ENCODE peak calls at places on chromosomes 1 and 21, in six cellular contexts. O is type B pancreatic cell, E is endothelial cell, G is GM13976, W is AG04450, U is upper lobe of right lung. V is an unnamed sample.

GRCh38 chr1:169044296-169044695 is 62.2 kb upstream of the ATP1B1 start:
- DNase-seq in U (no peak), O (no peak), E (no peak), G (peak), W (no peak), V (no peak)

GRCh38 chr1:102365074-102365473 is 368.3 kb upstream of the OLFM3 start:
- DNase-seq in U (no peak), E (no peak), G (no peak), W (no peak), O (no peak), V (no peak)

GRCh38 chr1:244603498-244603897 is 49.4 kb upstream of the DESI2 start:
- DNase-seq in O (no peak), E (no peak), U (no peak), W (no peak), G (peak), V (no peak)

GRCh38 chr1:162191396-162192322 is 122.2 kb downstream of the NOS1AP start:
- DNase-seq in E (peak), U (no peak), G (no peak), O (no peak), W (no peak), V (no peak)

GRCh38 chr1:109677459-109677858 is 9.6 kb downstream of the GSTM2 start:
- DNase-seq in W (no peak), U (no peak), E (no peak), G (no peak), O (no peak), V (no peak)

GRCh38 chr1:119160435-119160834 is 20.0 kb upstream of the WARS2 start:
- DNase-seq in G (no peak), U (no peak), O (no peak), E (no peak), W (no peak), V (peak)

GRCh38 chr1:204889681-204890373 is 19.2 kb downstream of the NFASC start:
- DNase-seq in G (no peak), O (no peak), E (no peak), U (no peak), W (no peak), V (no peak)

GRCh38 chr21:37224861-37225260 is 42.3 kb downstream of the VPS26C start:
- DNase-seq in G (no peak), O (no peak), W (no peak), U (no peak), E (no peak), V (no peak)

GRCh38 chr1:23402286-23403037 is 22.1 kb downstream of the TCEA3 start:
- DNase-seq in U (no peak), G (no peak), O (no peak), W (no peak), E (no peak), V (no peak)

GRCh38 chr1:229835226-229835625 is 209.2 kb downstream of the URB2 start:
- DNase-seq in G (no peak), E (no peak), W (no peak), O (no peak), U (no peak), V (no peak)

GRCh38 chr21:36985761-36986594 is 19.5 kb upstream of the HLCS start:
- DNase-seq in E (no peak), U (no peak), G (no peak), W (no peak), O (no peak), V (no peak)

GRCh38 chr1:172278478-172278877 is 142.0 kb upstream of the C1orf105 start:
- DNase-seq in G (no peak), W (no peak), U (no peak), E (no peak), O (no peak), V (peak)

GRCh38 chr1:16266411-16267118 is 29.6 kb upstream of the CPLANE2 start:
- DNase-seq in G (no peak), E (no peak), W (no peak), U (no peak), O (no peak), V (no peak)

GRCh38 chr1:13807213-13807612 is 107.2 kb downstream of the PRDM2 start:
- DNase-seq in W (no peak), U (peak), G (peak), O (no peak), E (peak), V (no peak)

GRCh38 chr1:29859126-29859525 is 622.8 kb downstream of the PTPRU start:
- DNase-seq in W (no peak), G (no peak), E (no peak), O (no peak), U (no peak), V (no peak)

GRCh38 chr1:41591891-41592290 is 107.4 kb upstream of the EDN2 start:
- DNase-seq in U (no peak), E (no peak), O (no peak), W (no peak), G (no peak), V (no peak)

GRCh38 chr1:205423814-205424399 is 2.1 kb upstream of the LEMD1 start:
- DNase-seq in W (no peak), G (no peak), E (no peak), U (no peak), O (no peak), V (no peak)

GRCh38 chr1:10862743-10863335 is 66.4 kb upstream of the CASZ1 start:
- DNase-seq in E (no peak), G (no peak), U (peak), W (no peak), O (no peak), V (no peak)

GRCh38 chr1:193542668-193543067 is 356.3 kb upstream of the B3GALT2 start:
- DNase-seq in O (no peak), G (no peak), E (no peak), W (no peak), U (no peak), V (no peak)

GRCh38 chr21:15224346-15225086 is 159.7 kb upstream of the NRIP1 start:
- DNase-seq in W (peak), G (no peak), U (no peak), O (no peak), E (no peak), V (peak)

GRCh38 chr1:116854294-116854693 is 55.4 kb upstream of the PTGFRN start:
- DNase-seq in G (no peak), W (no peak), E (no peak), U (no peak), O (no peak), V (no peak)
- TF ChIP-seq CTCF in G (no peak), W (no peak), E (no peak), U (no peak), O (no peak), V (no peak)

GRCh38 chr21:45511007-45511406 is 31.2 kb downstream of the SLC19A1 start:
- DNase-seq in W (no peak), E (no peak), G (no peak), O (no peak), U (peak), V (no peak)

GRCh38 chr21:45507888-45508508 is 34.2 kb downstream of the SLC19A1 start:
- DNase-seq in W (no peak), U (peak), G (no peak), O (peak), E (no peak), V (no peak)

GRCh38 chr21:45508607-45509565 is 33.4 kb downstream of the SLC19A1 start:
- DNase-seq in U (peak), W (no peak), E (no peak), G (no peak), O (peak), V (no peak)

GRCh38 chr21:45510466-45510955 is 31.7 kb downstream of the SLC19A1 start:
- DNase-seq in U (peak), O (peak), W (no peak), G (no peak), E (no peak), V (no peak)

GRCh38 chr21:45509566-45510465 is 32.4 kb downstream of the SLC19A1 start:
- DNase-seq in O (peak), G (no peak), W (no peak), U (peak), E (no peak), V (no peak)
- TF ChIP-seq CTCF in O (peak), G (no peak), W (peak), U (no peak), E (peak), V (no peak)

DNA sequence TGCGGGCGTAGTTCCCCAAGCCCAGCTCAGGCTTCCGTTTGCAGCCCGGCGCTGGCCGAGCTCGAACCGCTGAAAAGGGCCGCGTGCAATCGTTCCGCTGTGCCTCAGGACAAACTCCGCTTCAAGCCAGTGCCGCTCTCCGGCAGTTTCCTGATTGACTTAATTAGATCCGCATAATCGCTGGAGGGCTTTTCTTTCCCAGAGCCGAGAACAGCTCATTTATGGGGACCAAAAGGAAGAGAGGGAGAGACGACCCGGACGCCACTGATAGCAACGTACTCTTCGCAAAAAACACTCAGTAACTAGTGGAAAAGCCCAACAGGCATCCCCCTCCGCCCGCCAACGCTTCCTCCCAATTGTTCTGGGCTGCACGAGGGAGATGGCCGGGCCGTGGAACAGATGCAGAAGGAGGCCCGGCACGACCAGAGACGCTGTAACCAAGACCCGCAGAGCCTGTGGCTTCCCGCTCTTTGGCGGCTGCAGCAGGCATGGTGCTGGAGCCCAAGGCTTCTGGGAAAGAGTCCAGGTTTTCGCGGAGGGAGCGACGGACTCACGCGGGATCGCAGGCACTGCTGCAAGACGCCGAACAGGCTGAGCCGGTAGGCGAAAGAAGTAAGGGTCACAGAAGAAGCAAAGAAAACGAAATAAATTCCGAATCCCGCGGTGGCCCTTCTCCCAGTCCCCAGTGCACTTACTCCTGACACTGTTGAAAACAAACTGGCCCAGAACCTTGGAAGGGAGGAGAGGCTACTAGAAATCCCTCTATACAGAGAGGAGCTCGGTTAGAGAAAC is 3.6 kb upstream of the FOXD2 start:
- DNase-seq in O (no peak), U (peak), W (peak), E (peak), G (no peak), V (no peak)
- TF ChIP-seq CTCF in O (no peak), U (no peak), W (no peak), E (no peak), G (no peak), V (no peak)

GRCh38 chr21:21232320-21232719 is 234.1 kb downstream of the NCAM2 start:
- DNase-seq in W (peak), G (no peak), E (peak), O (no peak), U (no peak), V (peak)
- TF ChIP-seq CTCF in W (peak), G (no peak), E (peak), O (peak), U (peak), V (peak)

DNA sequence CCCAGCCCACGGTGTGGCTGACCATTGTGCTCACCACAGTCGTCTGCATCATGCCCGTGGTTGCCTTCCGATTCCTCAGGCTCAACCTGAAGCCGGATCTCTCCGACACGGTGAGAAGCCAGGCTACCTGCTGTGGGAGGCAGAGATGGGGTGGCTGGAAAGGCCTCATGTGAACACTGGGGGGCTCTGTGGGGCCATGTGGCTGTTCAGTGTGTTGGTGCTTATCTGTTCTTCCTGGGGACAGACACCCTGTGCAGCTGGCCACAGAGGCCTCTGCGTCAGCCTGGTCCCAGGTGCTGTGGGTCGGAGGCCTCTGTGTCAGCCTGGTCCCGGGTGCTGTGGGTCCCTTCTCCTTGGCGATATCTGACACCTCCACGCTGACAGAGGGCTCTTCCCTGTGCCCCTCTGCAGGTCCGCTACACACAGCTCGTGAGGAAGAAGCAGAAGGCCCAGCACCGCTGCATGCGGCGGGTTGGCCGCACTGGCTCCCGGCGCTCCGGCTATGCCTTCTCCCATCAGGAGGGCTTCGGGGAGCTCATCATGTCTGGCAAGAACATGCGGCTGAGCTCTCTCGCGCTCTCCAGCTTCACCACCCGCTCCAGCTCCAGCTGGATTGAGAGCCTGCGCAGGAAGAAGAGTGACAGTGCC is 23.2 kb downstream of the ATP8B2 start:
- DNase-seq in W (no peak), G (peak), U (no peak), E (no peak), O (no peak), V (no peak)
- TF ChIP-seq CTCF in W (no peak), G (no peak), U (no peak), E (no peak), O (no peak), V (no peak)

DNA sequence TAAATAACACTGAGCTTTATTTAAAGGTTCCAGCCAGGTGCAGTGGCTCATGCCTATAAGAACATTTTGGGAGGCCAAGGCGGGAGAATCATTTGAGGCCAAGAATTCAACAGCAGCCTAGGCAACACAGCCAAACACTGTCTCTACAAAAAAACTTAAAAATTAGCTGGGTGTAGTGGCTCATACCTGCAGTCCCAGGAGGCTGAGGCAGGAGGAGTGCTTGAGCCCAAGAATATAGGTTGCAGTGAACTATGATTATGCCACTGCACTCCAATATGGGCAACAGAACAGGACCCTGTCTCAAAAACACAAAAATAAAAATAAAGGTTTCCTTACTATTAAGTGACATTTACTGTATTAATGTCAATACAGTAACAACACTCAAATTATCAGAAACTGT is 2.1 kb downstream of the TAF12 start:
- DNase-seq in W (no peak), O (no peak), E (peak), G (no peak), U (no peak), V (no peak)
- TF ChIP-seq CTCF in W (peak), O (peak), E (peak), G (peak), U (no peak), V (peak)

GRCh38 chr1:43990271-43991199 is 864 bp upstream of the CCDC24 start:
- DNase-seq in E (no peak), O (no peak), G (peak), U (no peak), W (no peak), V (no peak)
- TF ChIP-seq CTCF in E (no peak), O (no peak), G (no peak), U (peak), W (no peak), V (peak)

GRCh38 chr1:217048104-217048707 is 325.0 kb upstream of the ESRRG start:
- DNase-seq in E (peak), O (no peak), W (no peak), G (peak), U (no peak), V (no peak)
- TF ChIP-seq CTCF in E (peak), O (peak), W (no peak), G (peak), U (no peak), V (no peak)

V was measured in AG04449.